ENCODE peak calls at places on chromosomes 13 and 19, in four cellular contexts. F, T, I and P are unnamed samples.

GRCh38 chr19:18340237-18340989 is at the start of gene PGPEP1:
- DNase-seq in F (peak), T (peak), I (peak), P (peak)

GRCh38 chr13:32917504-32917903 is 98.7 kb upstream of the KL start:
- DNase-seq in F (no peak), T (no peak), I (no peak), P (peak)

GRCh38 chr19:49559928-49560327 is 20.4 kb downstream of the NOSIP start:
- DNase-seq in F (no peak), T (no peak), I (no peak), P (no peak)

GRCh38 chr19:12453495-12453894 is 12.7 kb upstream of the ZNF443 start:
- DNase-seq in F (no peak), T (no peak), I (no peak), P (no peak)

GRCh38 chr13:112569771-112570288 is 18.1 kb downstream of the TUBGCP3 start:
- DNase-seq in F (no peak), T (no peak), I (no peak), P (no peak)

GRCh38 chr13:26425439-26426358 is 131.8 kb upstream of the WASF3 start:
- DNase-seq in F (no peak), T (peak), I (no peak), P (peak)

GRCh38 chr13:113113846-113114271 is 8.3 kb downstream of the F7 start:
- DNase-seq in F (no peak), T (no peak), I (no peak), P (no peak)

GRCh38 chr13:34207872-34208271 is 389.9 kb downstream of the RFC3 start:
- DNase-seq in F (no peak), T (no peak), I (no peak), P (peak)

GRCh38 chr13:22801402-22802003 is 379.3 kb upstream of the SGCG start:
- DNase-seq in F (no peak), T (no peak), I (peak), P (peak)

GRCh38 chr19:41366089-41366488 is 2.1 kb upstream of the B9D2 start:
- DNase-seq in F (no peak), T (no peak), I (no peak), P (no peak)

GRCh38 chr13:30569901-30570576 is 47.7 kb upstream of the USPL1 start:
- DNase-seq in F (no peak), T (peak), I (no peak), P (peak)

GRCh38 chr13:31790992-31791391 is 51.7 kb downstream of the RXFP2 start:
- DNase-seq in F (no peak), T (peak), I (no peak), P (peak)

GRCh38 chr19:38142176-38143035 is 81.6 kb downstream of the DPF1 start:
- DNase-seq in F (peak), T (peak), I (peak), P (peak)

GRCh38 chr13:32125746-32126145 is 94.2 kb downstream of the FRY start:
- DNase-seq in F (no peak), T (no peak), I (no peak), P (no peak)

GRCh38 chr19:58059003-58059671 is at the start of gene ZNF135:
- DNase-seq in F (peak), T (peak), I (peak), P (peak)

GRCh38 chr19:39032164-39032918 is at the start of gene FBXO27:
- DNase-seq in F (peak), T (no peak), I (peak), P (no peak)

GRCh38 chr13:60572855-60573254 is 175.8 kb downstream of the TDRD3 start:
- DNase-seq in F (no peak), T (no peak), I (no peak), P (peak)

GRCh38 chr13:27917121-27917947 is 2.5 kb upstream of the PDX1 start:
- DNase-seq in F (no peak), T (no peak), I (peak), P (no peak)

GRCh38 chr19:37353968-37354367 is 16.9 kb upstream of the ZNF527 start:
- DNase-seq in F (no peak), T (no peak), I (no peak), P (no peak)

GRCh38 chr13:113369189-113369588 is 5.3 kb upstream of the GRTP1 start:
- DNase-seq in F (no peak), T (no peak), I (no peak), P (no peak)

GRCh38 chr13:110422913-110423688 is 116.0 kb downstream of the COL4A2 start:
- DNase-seq in F (no peak), T (no peak), I (no peak), P (no peak)

GRCh38 chr13:114132419-114133121 is at the start of gene RASA3:
- DNase-seq in F (peak), T (peak), I (peak), P (peak)

GRCh38 chr19:18428837-18429674 is 8.9 kb downstream of the ISYNA1 start:
- DNase-seq in F (peak), T (peak), I (peak), P (peak)

GRCh38 chr13:100550433-100550832 is 38.2 kb downstream of the GGACT start:
- DNase-seq in F (no peak), T (peak), I (no peak), P (peak)

GRCh38 chr13:50161052-50161451 is 145.8 kb downstream of the KCNRG start:
- DNase-seq in F (no peak), T (no peak), I (no peak), P (peak)

GRCh38 chr13:34020388-34020787 is 202.4 kb downstream of the RFC3 start:
- DNase-seq in F (no peak), T (no peak), I (no peak), P (no peak)

GRCh38 chr19:49875801-49876421 is 1.2 kb downstream of the AKT1S1 start:
- DNase-seq in F (peak), T (peak), I (peak), P (no peak)

GRCh38 chr13:24406524-24406923 is 97.1 kb downstream of the C1QTNF9 start:
- DNase-seq in F (no peak), T (no peak), I (no peak), P (no peak)